ENCODE peak calls at places on chromosome 1, in seven cellular contexts. Z, H, W, T, D, L and B are unnamed samples.
A peak's percentile ranks its signal among the peaks of the same experiment; 100 is the strongest.

GRCh38 chr1:81717230-81717629 is 83.5 kb upstream of the ADGRL2 start:
- DNase-seq in Z (no peak), H (peak; percentile 83), W (no peak), T (no peak), D (no peak), L (peak; percentile 14), B (no peak)

GRCh38 chr1:119791377-119791776 is 19.9 kb downstream of the REG4 start:
- DNase-seq in Z (no peak), H (no peak), W (no peak), T (no peak), D (no peak), L (no peak), B (no peak)

GRCh38 chr1:41500378-41500777 is 15.9 kb upstream of the EDN2 start:
- DNase-seq in Z (no peak), H (no peak), W (no peak), T (peak; percentile 71), D (peak; percentile 90), L (no peak), B (no peak)

GRCh38 chr1:21216835-21217811 is 40.4 kb upstream of the EIF4G3 start:
- DNase-seq in Z (peak; percentile 72), H (peak; percentile 49), W (peak; percentile 60), T (peak; percentile 33), D (peak; percentile 57), L (peak; percentile 62), B (peak; percentile 53)

GRCh38 chr1:205344010-205344808 is 12.5 kb downstream of the KLHDC8A start:
- DNase-seq in Z (no peak), H (no peak), W (peak; percentile 37), T (no peak), D (peak; percentile 50), L (no peak), B (no peak)

GRCh38 chr1:229041946-229042345 is 229.0 kb upstream of the RAB4A start:
- DNase-seq in Z (no peak), H (no peak), W (no peak), T (no peak), D (no peak), L (no peak), B (no peak)

GRCh38 chr1:81213279-81213678 is 587.5 kb upstream of the ADGRL2 start:
- DNase-seq in Z (no peak), H (no peak), W (no peak), T (no peak), D (no peak), L (no peak), B (no peak)

GRCh38 chr1:11482904-11483479 is 4.0 kb downstream of the DISP3 start:
- DNase-seq in Z (no peak), H (no peak), W (no peak), T (no peak), D (no peak), L (no peak), B (no peak)

GRCh38 chr1:94481473-94481933 is 60.1 kb downstream of the F3 start:
- DNase-seq in Z (peak; percentile 29), H (peak; percentile 71), W (peak; percentile 8), T (peak; percentile 23), D (peak; percentile 61), L (peak; percentile 88), B (peak; percentile 80)

DNA sequence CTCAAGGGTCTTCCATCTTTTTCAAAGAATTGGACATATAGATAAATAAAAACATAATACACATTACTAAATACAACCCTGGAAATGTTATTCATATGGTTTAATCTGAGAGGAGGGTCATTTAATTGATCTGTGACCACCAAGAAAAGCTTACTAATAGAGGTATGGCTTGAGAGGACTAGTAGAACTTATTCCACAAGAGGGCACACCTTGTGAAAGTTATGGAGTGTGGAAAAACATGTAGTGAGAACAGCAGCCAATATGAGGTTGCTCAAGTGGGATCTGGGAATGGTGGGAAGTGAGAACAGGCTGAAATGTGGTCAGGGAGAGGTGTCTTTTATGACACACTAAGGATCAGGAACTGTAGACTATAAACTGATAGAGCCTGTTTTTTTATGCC is 973.5 kb upstream of the B3GALT2 start:
- DNase-seq in Z (no peak), H (no peak), W (no peak), T (no peak), D (no peak), L (no peak), B (no peak)
- TF ChIP-seq CTCF in Z (peak; percentile 29), H (no peak), W (no peak), T (peak; percentile 20), D (no peak), L (peak; percentile 22), B (no peak)

GRCh38 chr1:180508725-180509097 is 6.3 kb upstream of the ACBD6 start:
- DNase-seq in Z (no peak), H (no peak), W (no peak), T (no peak), D (no peak), L (no peak), B (no peak)

GRCh38 chr1:180510882-180511281 is 8.5 kb upstream of the ACBD6 start:
- DNase-seq in Z (no peak), H (no peak), W (no peak), T (no peak), D (no peak), L (no peak), B (no peak)

GRCh38 chr1:180504186-180504585 is 1.8 kb upstream of the ACBD6 start:
- DNase-seq in Z (no peak), H (no peak), W (no peak), T (no peak), D (no peak), L (no peak), B (no peak)

GRCh38 chr1:180505732-180506335 is 3.5 kb upstream of the ACBD6 start:
- DNase-seq in Z (no peak), H (peak; percentile 63), W (no peak), T (no peak), D (no peak), L (no peak), B (no peak)

GRCh38 chr1:180507826-180508724 is 5.7 kb upstream of the ACBD6 start:
- DNase-seq in Z (no peak), H (peak; percentile 86), W (no peak), T (no peak), D (no peak), L (peak; percentile 71), B (peak; percentile 55)
- TF ChIP-seq CTCF in Z (no peak), H (peak; percentile 4), W (no peak), T (no peak), D (no peak), L (peak; percentile 27), B (no peak)

GRCh38 chr1:206933333-206933945 is 11.7 kb upstream of the FCMR start:
- DNase-seq in Z (peak; percentile 82), H (no peak), W (peak; percentile 74), T (peak; percentile 42), D (peak; percentile 64), L (peak; percentile 19), B (no peak)
- TF ChIP-seq CTCF in Z (peak; percentile 91), H (peak; percentile 55), W (peak; percentile 91), T (peak; percentile 48), D (peak; percentile 66), L (peak; percentile 61), B (peak; percentile 46)

GRCh38 chr1:61842863-61843514 is 100.7 kb downstream of the PATJ start:
- DNase-seq in Z (peak; percentile 42), H (peak; percentile 31), W (no peak), T (no peak), D (no peak), L (peak; percentile 49), B (peak; percentile 71)
- TF ChIP-seq CTCF in Z (peak; percentile 67), H (peak; percentile 34), W (no peak), T (peak; percentile 41), D (no peak), L (peak; percentile 63), B (no peak)

DNA sequence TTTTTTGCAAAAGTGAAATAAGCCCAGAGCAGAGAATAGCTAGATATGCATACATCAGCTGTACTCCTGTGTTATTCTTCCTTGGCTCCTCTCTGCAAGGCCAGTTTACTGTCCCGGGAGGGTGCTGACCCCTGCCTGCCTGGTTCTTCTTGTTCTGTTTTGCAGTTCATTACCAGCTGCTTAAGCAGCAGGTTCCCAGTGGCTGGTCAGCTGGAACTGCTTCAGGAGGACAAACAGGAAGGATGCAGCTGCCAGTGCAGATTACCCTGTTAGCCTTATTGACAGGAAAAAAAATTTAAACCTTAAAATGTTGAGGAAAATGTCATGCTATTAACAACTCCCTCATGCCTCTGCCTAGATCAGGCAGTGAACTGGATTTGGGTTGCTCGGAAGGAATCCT is 16.0 kb upstream of the LRIG2 start:
- DNase-seq in Z (peak; percentile 24), H (no peak), W (no peak), T (peak; percentile 29), D (no peak), L (peak; percentile 34), B (no peak)
- TF ChIP-seq CTCF in Z (no peak), H (no peak), W (no peak), T (no peak), D (no peak), L (peak; percentile 4), B (no peak)